ENCODE peak calls at places on chromosome 4, in six cellular contexts. X, Z, E, J, D and R are unnamed samples.

GRCh38 chr4:43471950-43472349 is 579.4 kb downstream of the GRXCR1 start:
- DNase-seq in Z (no peak), D (peak), X (no peak), E (no peak), J (no peak), R (peak)

GRCh38 chr4:168102403-168102802 is 10.1 kb downstream of the ANXA10 start:
- DNase-seq in E (no peak), X (no peak), Z (no peak), J (no peak), D (no peak), R (no peak)

GRCh38 chr4:40269133-40269532 is 66.0 kb upstream of the CHRNA9 start:
- DNase-seq in Z (no peak), E (no peak), J (no peak), D (no peak), X (no peak), R (no peak)

GRCh38 chr4:133802741-133803140 is 398.8 kb downstream of the PABPC4L start:
- DNase-seq in X (no peak), Z (no peak), J (no peak), E (peak), D (no peak), R (no peak)

GRCh38 chr4:4321951-4322688 is 32.1 kb downstream of the ZBTB49 start:
- DNase-seq in D (no peak), X (no peak), E (no peak), Z (no peak), J (no peak), R (no peak)

GRCh38 chr4:44916406-44916805 is 190.1 kb upstream of the GNPDA2 start:
- DNase-seq in Z (no peak), X (peak), E (peak), D (no peak), J (no peak), R (no peak)

GRCh38 chr4:80361329-80361900 is 25.9 kb downstream of the CFAP299 start:
- DNase-seq in Z (peak), J (no peak), D (peak), E (peak), X (peak), R (peak)

GRCh38 chr4:15232725-15233597 is 194.9 kb upstream of the C1QTNF7 start:
- DNase-seq in X (no peak), Z (no peak), E (peak), D (peak), J (no peak), R (peak)

GRCh38 chr4:177728361-177729152 is 286.3 kb upstream of the AGA start:
- DNase-seq in E (peak), J (no peak), D (peak), X (no peak), Z (no peak), R (peak)

GRCh38 chr4:47410271-47410670 is 53.2 kb downstream of the COMMD8 start:
- DNase-seq in E (no peak), D (no peak), J (no peak), Z (no peak), X (no peak), R (no peak)

GRCh38 chr4:173181769-173182374 is 13.3 kb downstream of the GALNT7 start:
- DNase-seq in Z (no peak), D (no peak), X (no peak), E (peak), J (no peak), R (no peak)

GRCh38 chr4:110704748-110705439 is 82.0 kb upstream of the PITX2 start:
- DNase-seq in X (no peak), E (no peak), J (no peak), D (no peak), Z (no peak), R (no peak)

GRCh38 chr4:78864405-78865024 is 74.7 kb downstream of the PAQR3 start:
- DNase-seq in X (peak), D (peak), E (peak), Z (peak), J (no peak), R (peak)

GRCh38 chr4:142408003-142408441 is 438.1 kb downstream of the INPP4B start:
- DNase-seq in X (no peak), D (peak), Z (no peak), E (peak), J (no peak), R (no peak)

GRCh38 chr4:153573881-153574807 is 108.0 kb downstream of the TMEM131L start:
- DNase-seq in X (peak), Z (peak), E (peak), J (no peak), D (peak), R (peak)

GRCh38 chr4:5750052-5750950 is 39.3 kb downstream of the EVC start:
- DNase-seq in E (peak), X (no peak), J (no peak), Z (no peak), D (no peak), R (no peak)

GRCh38 chr4:159360549-159360948 is 257.7 kb downstream of the RAPGEF2 start:
- DNase-seq in D (no peak), Z (no peak), X (no peak), J (no peak), E (peak), R (no peak)

GRCh38 chr4:8047837-8048678 is 108.4 kb upstream of the AFAP1 start:
- DNase-seq in X (no peak), D (no peak), Z (no peak), E (no peak), J (no peak), R (no peak)

GRCh38 chr4:104728380-104729122 is 233.9 kb upstream of the CXXC4 start:
- DNase-seq in Z (no peak), E (peak), X (no peak), J (no peak), D (no peak), R (peak)

GRCh38 chr4:123976285-123976684 is 579.7 kb downstream of the SPRY1 start:
- DNase-seq in E (no peak), X (peak), Z (no peak), D (peak), J (no peak), R (no peak)